ENCODE peak calls at places on chromosomes 5 and 9, in six cellular contexts. X is CD4-positive, alpha-beta memory T cell; Z is psoas muscle; K is breast epithelium; R is HCT116; P is mesenchymal stem cell. T is an unnamed sample. For H3K9me3, the result is how much of the 10 kb centered on the place peaks cover.

GRCh38 chr5:93622240-93622885 is 39.3 kb downstream of the NR2F1 start:
- DNase-seq in X (peak), Z (no peak), K (no peak), R (no peak), P (peak), T (peak)

GRCh38 chr9:97703437-97704326 is 6.5 kb upstream of the XPA start:
- DNase-seq in X (no peak), Z (no peak), K (peak), R (peak), P (peak), T (no peak)

GRCh38 chr9:116806075-116806474 is 119.0 kb downstream of the TRIM32 start:
- DNase-seq in X (no peak), Z (no peak), K (no peak), R (no peak), P (peak), T (peak)

GRCh38 chr5:178336889-178337785 is 104.5 kb upstream of the PHYKPL start:
- DNase-seq in X (no peak), Z (peak), K (no peak), R (no peak), P (no peak), T (peak)

GRCh38 chr5:156188026-156188425 is 138.9 kb upstream of the SGCD start:
- DNase-seq in X (no peak), Z (no peak), K (no peak), R (no peak), P (no peak), T (no peak)

GRCh38 chr9:76729980-76730737 is 34.1 kb upstream of the PCA3 start:
- DNase-seq in X (no peak), Z (no peak), K (no peak), R (no peak), P (no peak), T (no peak)

GRCh38 chr9:99109522-99109921 is 4.6 kb downstream of the TGFBR1 start:
- DNase-seq in X (no peak), Z (no peak), K (no peak), R (no peak), P (peak), T (no peak)

GRCh38 chr9:2768330-2768729 is 51.0 kb downstream of the KCNV2 start:
- DNase-seq in X (no peak), Z (no peak), K (no peak), R (no peak), P (no peak), T (no peak)

GRCh38 chr9:72029986-72030385 is 30.4 kb downstream of the C9orf57 start:
- DNase-seq in X (no peak), Z (no peak), K (no peak), R (no peak), P (no peak), T (no peak)

GRCh38 chr5:110105692-110106091 is 416.0 kb downstream of the MAN2A1 start:
- DNase-seq in X (no peak), Z (no peak), K (no peak), R (no peak), P (peak), T (no peak)

GRCh38 chr5:77993799-77994318 is 217.7 kb upstream of the TBCA start:
- DNase-seq in X (no peak), Z (no peak), K (no peak), R (no peak), P (no peak), T (peak)

GRCh38 chr5:76765249-76765648 is 49.3 kb downstream of the F2R start:
- DNase-seq in X (no peak), Z (no peak), K (no peak), R (no peak), P (peak), T (no peak)

GRCh38 chr9:78292026-78292425 is 4.9 kb upstream of the PSAT1 start:
- DNase-seq in X (no peak), Z (no peak), K (no peak), R (no peak), P (no peak), T (no peak)

GRCh38 chr5:14081791-14082190 is 61.4 kb upstream of the TRIO start:
- DNase-seq in X (no peak), Z (no peak), K (no peak), R (no peak), P (no peak), T (no peak)

GRCh38 chr9:25861416-25861815 is 183.2 kb upstream of the TUSC1 start:
- DNase-seq in X (no peak), Z (no peak), K (no peak), R (no peak), P (no peak), T (no peak)

GRCh38 chr5:28770307-28770706 is 1731.9 kb upstream of the CDH9 start:
- DNase-seq in X (no peak), Z (no peak), K (no peak), R (no peak), P (no peak), T (no peak)

GRCh38 chr9:74336161-74336560 is 161.0 kb upstream of the RORB start:
- DNase-seq in X (no peak), Z (no peak), K (no peak), R (no peak), P (no peak), T (no peak)

GRCh38 chr9:76150016-76150415 is 244.2 kb downstream of the RFK start:
- DNase-seq in X (no peak), Z (no peak), K (no peak), R (no peak), P (no peak), T (no peak)

GRCh38 chr5:108760512-108760911 is 12.8 kb downstream of the FER start:
- DNase-seq in X (no peak), Z (no peak), K (no peak), R (no peak), P (no peak), T (no peak)

GRCh38 chr9:92564479-92564878 is 28.7 kb upstream of the ECM2 start:
- DNase-seq in X (no peak), Z (no peak), K (no peak), R (no peak), P (peak), T (no peak)

GRCh38 chr5:2711446-2712425 is 39.7 kb downstream of the IRX2 start:
- DNase-seq in X (no peak), Z (no peak), K (no peak), R (no peak), P (no peak), T (peak)

GRCh38 chr5:162268694-162269481 is 201.3 kb downstream of the GABRG2 start:
- DNase-seq in X (no peak), Z (no peak), K (no peak), R (no peak), P (no peak), T (no peak)

GRCh38 chr9:79395691-79396558 is 175.8 kb upstream of the TLE4 start:
- DNase-seq in X (no peak), Z (no peak), K (no peak), R (no peak), P (no peak), T (peak)

GRCh38 chr5:107389130-107389553 is 281.6 kb downstream of the EFNA5 start:
- DNase-seq in X (peak), Z (no peak), K (no peak), R (no peak), P (peak), T (no peak)

GRCh38 chr5:104556957-104557356 is 994.4 kb upstream of the NUDT12 start:
- DNase-seq in X (no peak), Z (no peak), K (no peak), R (no peak), P (no peak), T (no peak)

GRCh38 chr5:173882632-173883031 is 5.5 kb upstream of the CPEB4 start:
- DNase-seq in X (no peak), Z (no peak), K (no peak), R (peak), P (no peak), T (no peak)

GRCh38 chr9:93119953-93120845 is 13.9 kb downstream of the NINJ1 start:
- DNase-seq in X (no peak), Z (peak), K (peak), R (peak), P (peak), T (no peak)

GRCh38 chr9:71168418-71168817 is 47.0 kb upstream of the TRPM3 start:
- DNase-seq in X (no peak), Z (no peak), K (no peak), R (no peak), P (no peak), T (no peak)

GRCh38 chr9:98430535-98430934 is 175.1 kb upstream of the TBC1D2 start:
- DNase-seq in X (no peak), Z (no peak), K (no peak), R (no peak), P (peak), T (no peak)

GRCh38 chr9:18985464-18985951 is 47.5 kb downstream of the SAXO1 start:
- DNase-seq in X (no peak), Z (no peak), K (peak), R (no peak), P (no peak), T (no peak)

GRCh38 chr5:89071101-89071940 is 188.3 kb upstream of the MEF2C start:
- DNase-seq in X (no peak), Z (no peak), K (no peak), R (no peak), P (no peak), T (no peak)

GRCh38 chr9:129476821-129477611 is 143.9 kb downstream of the C9orf50 start:
- DNase-seq in X (no peak), Z (no peak), K (no peak), R (no peak), P (peak), T (no peak)

GRCh38 chr9:113464672-113465271 is 1.2 kb downstream of the RGS3 start:
- DNase-seq in X (no peak), Z (no peak), K (no peak), R (no peak), P (no peak), T (no peak)

GRCh38 chr5:175658299-175659145 is 651 bp downstream of the HRH2 start:
- DNase-seq in X (no peak), Z (no peak), K (no peak), R (no peak), P (no peak), T (peak)

GRCh38 chr5:83227611-83228010 is 150.3 kb downstream of the XRCC4 start:
- DNase-seq in X (no peak), Z (no peak), K (no peak), R (no peak), P (no peak), T (no peak)

GRCh38 chr9:133258061-133259015 is 16.7 kb downstream of the ABO start:
- DNase-seq in X (no peak), Z (no peak), K (no peak), R (no peak), P (no peak), T (no peak)

GRCh38 chr5:97534166-97534565 is 351.1 kb upstream of the RIOK2 start:
- DNase-seq in X (peak), Z (no peak), K (no peak), R (peak), P (peak), T (peak)

GRCh38 chr9:129869585-129870501 is 34.6 kb downstream of the USP20 start:
- DNase-seq in X (no peak), Z (peak), K (no peak), R (no peak), P (no peak), T (no peak)

GRCh38 chr5:142353093-142353472 is 28.3 kb upstream of the SPRY4 start:
- DNase-seq in X (no peak), Z (no peak), K (no peak), R (no peak), P (no peak), T (no peak)

GRCh38 chr9:84166828-84167400 is 173.6 kb downstream of the SLC28A3 start:
- DNase-seq in X (no peak), Z (peak), K (no peak), R (no peak), P (no peak), T (no peak)

GRCh38 chr9:40913096-40913719 is 215.3 kb downstream of the FOXD4L6 start:
- DNase-seq in X (no peak), Z (no peak), K (no peak), R (no peak), P (no peak), T (no peak)

GRCh38 chr9:40907657-40908624 is 220.5 kb downstream of the FOXD4L6 start:
- DNase-seq in X (no peak), Z (no peak), K (no peak), R (no peak), P (no peak), T (no peak)

GRCh38 chr9:40911647-40912046 is 216.8 kb downstream of the FOXD4L6 start:
- DNase-seq in X (no peak), Z (no peak), K (no peak), R (no peak), P (no peak), T (no peak)

GRCh38 chr9:40913928-40914673 is 214.4 kb downstream of the FOXD4L6 start:
- DNase-seq in X (no peak), Z (no peak), K (no peak), R (no peak), P (no peak), T (no peak)

GRCh38 chr9:40909821-40910220 is 218.7 kb downstream of the FOXD4L6 start:
- DNase-seq in X (no peak), Z (no peak), K (no peak), R (no peak), P (no peak), T (no peak)
- H3K9me3 ChIP-seq in X (under half), Z (half or more), K (half or more), R (under half), P (half or more), T (under half)

GRCh38 chr9:136372561-136373299 is 739 bp downstream of the CARD9 start:
- DNase-seq in X (no peak), Z (peak), K (peak), R (no peak), P (peak), T (peak)
- H3K4me3 ChIP-seq in X (no peak), Z (peak), K (peak), R (no peak), P (peak), T (no peak)

GRCh38 chr9:135105211-135105745 is 17.8 kb downstream of the OLFM1 start:
- DNase-seq in X (no peak), Z (no peak), K (no peak), R (no peak), P (no peak), T (no peak)

GRCh38 chr9:135105938-135106491 is 18.5 kb downstream of the OLFM1 start:
- DNase-seq in X (no peak), Z (no peak), K (no peak), R (no peak), P (no peak), T (peak)

GRCh38 chr9:135103001-135103446 is 15.6 kb downstream of the OLFM1 start:
- DNase-seq in X (no peak), Z (peak), K (no peak), R (no peak), P (no peak), T (no peak)

GRCh38 chr9:135103931-135104639 is 16.6 kb downstream of the OLFM1 start:
- DNase-seq in X (no peak), Z (no peak), K (no peak), R (no peak), P (no peak), T (no peak)

GRCh38 chr9:135104761-135105160 is 17.3 kb downstream of the OLFM1 start:
- DNase-seq in X (no peak), Z (no peak), K (no peak), R (no peak), P (no peak), T (no peak)
- H3K9me3 ChIP-seq in X (under half), Z (under half), K (under half), R (under half), P (under half), T (under half)

GRCh38 chr5:150156033-150156381 is 362 bp upstream of the PDGFRB start:
- DNase-seq in X (no peak), Z (no peak), K (no peak), R (no peak), P (no peak), T (no peak)
- H3K4me3 ChIP-seq in X (no peak), Z (peak), K (peak), R (no peak), P (peak), T (peak)

DNA sequence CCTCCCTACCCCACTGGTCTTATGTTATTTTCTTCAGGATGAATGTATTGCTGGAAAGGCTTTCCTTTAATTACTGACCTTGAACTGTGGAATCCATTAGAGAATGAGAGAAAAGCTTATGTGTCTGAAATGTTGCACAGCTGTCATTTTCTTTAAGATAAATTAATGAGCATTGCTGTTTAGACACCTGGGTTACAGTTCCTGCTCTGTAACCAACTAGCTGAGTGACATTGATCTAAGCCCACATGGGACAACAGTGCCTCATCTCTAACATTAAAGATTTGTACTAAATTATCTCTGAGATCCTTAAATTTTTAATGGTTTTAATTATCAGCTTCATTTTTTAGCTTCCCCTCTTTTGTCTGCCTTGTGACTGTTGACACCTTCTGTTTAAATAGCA is 507.0 kb downstream of the TAF11L14 start:
- DNase-seq in X (no peak), Z (no peak), K (no peak), R (no peak), P (no peak), T (no peak)
- H3K9me3 ChIP-seq in X (under half), Z (under half), K (under half), R (under half), P (under half), T (under half)

GRCh38 chr5:61277190-61277589 is 54.9 kb upstream of the ZSWIM6 start:
- DNase-seq in X (no peak), Z (no peak), K (no peak), R (no peak), P (peak), T (peak)
- H3K4me3 ChIP-seq in X (no peak), Z (no peak), K (no peak), R (no peak), P (peak), T (no peak)

DNA sequence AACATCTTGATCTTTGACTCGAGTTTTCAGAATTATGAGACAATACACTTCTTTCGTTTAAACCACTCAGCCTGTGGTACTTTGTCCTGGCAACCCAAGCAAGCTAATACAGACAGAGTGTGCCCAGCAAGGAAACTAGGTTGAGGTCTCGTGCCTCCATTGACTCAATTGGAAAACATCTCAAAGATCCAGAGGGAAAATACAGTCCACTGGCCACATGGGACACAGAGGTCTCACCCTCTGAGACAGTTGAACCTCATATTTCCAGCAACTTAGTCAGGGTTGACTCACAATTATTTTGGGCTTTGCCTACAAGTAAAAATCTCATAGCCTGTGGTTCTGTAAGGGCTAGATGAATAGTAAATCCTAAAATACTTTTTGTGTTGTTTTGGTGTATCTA is 631.5 kb downstream of the MTRR start:
- DNase-seq in X (no peak), Z (no peak), K (no peak), R (no peak), P (no peak), T (no peak)
- H3K9me3 ChIP-seq in X (under half), Z (under half), K (under half), R (under half), P (under half), T (under half)

T was measured in neural progenitor cell.